ENCODE peak calls at places on chromosomes 5 and 9, in seven cellular contexts. Y is CD8-positive, alpha-beta memory T cell; B is stimulated activated CD4-positive, alpha-beta T cell treated with anti-CD3 and anti-CD28 coated beads, Interleukin-1b, Interleukin-23, amount 100 ng/mL, for 24 hours; G is T47D; N is EH; O is GM19239; D is natural killer cell treated with Interleukin-12 subunit alpha and Interleukin-12 subunit beta and Interleukin-15 and Interleukin-18, amount 100 ng/mL, for 72 hours. U is an unnamed sample.

GRCh38 chr5:122484103-122484502 is 172.1 kb downstream of the SNCAIP start:
- DNase-seq in Y (no peak), B (no peak), G (no peak), N (no peak), O (no peak), D (no peak), U (no peak)

GRCh38 chr5:8954801-8955200 is 591.1 kb downstream of the SEMA5A start:
- DNase-seq in Y (no peak), B (no peak), G (no peak), N (peak), O (no peak), D (no peak), U (no peak)

GRCh38 chr5:7382588-7382987 is 13.3 kb upstream of the ADCY2 start:
- DNase-seq in Y (no peak), B (no peak), G (no peak), N (no peak), O (no peak), D (no peak), U (no peak)

GRCh38 chr9:95736891-95737522 is 138.5 kb upstream of the ERCC6L2 start:
- DNase-seq in Y (no peak), B (no peak), G (peak), N (no peak), O (no peak), D (no peak), U (no peak)

GRCh38 chr9:101381118-101381517 is 3.7 kb downstream of the BAAT start:
- DNase-seq in Y (no peak), B (no peak), G (no peak), N (no peak), O (no peak), D (no peak), U (no peak)

GRCh38 chr5:6435356-6435755 is 13.3 kb upstream of the UBE2QL1 start:
- DNase-seq in Y (no peak), B (no peak), G (no peak), N (no peak), O (no peak), D (no peak), U (no peak)

GRCh38 chr9:469672-470040 is 255.0 kb downstream of the DOCK8 start:
- DNase-seq in Y (peak), B (peak), G (no peak), N (no peak), O (no peak), D (peak), U (no peak)

GRCh38 chr5:122192883-122193496 is 63.6 kb downstream of the ZNF474 start:
- DNase-seq in Y (no peak), B (no peak), G (peak), N (peak), O (peak), D (no peak), U (no peak)

GRCh38 chr5:54719384-54720306 is 202.1 kb downstream of the SNX18 start:
- DNase-seq in Y (no peak), B (no peak), G (no peak), N (peak), O (no peak), D (no peak), U (no peak)

GRCh38 chr5:144121577-144121976 is 48.9 kb downstream of the YIPF5 start:
- DNase-seq in Y (no peak), B (no peak), G (no peak), N (peak), O (no peak), D (no peak), U (no peak)

GRCh38 chr5:65382582-65382981 is 99.1 kb downstream of the ADAMTS6 start:
- DNase-seq in Y (no peak), B (no peak), G (no peak), N (peak), O (no peak), D (no peak), U (no peak)

GRCh38 chr5:40781843-40782409 is 16.2 kb downstream of the PRKAA1 start:
- DNase-seq in Y (no peak), B (no peak), G (no peak), N (peak), O (no peak), D (no peak), U (no peak)

GRCh38 chr9:78622131-78622530 is 325.2 kb downstream of the PSAT1 start:
- DNase-seq in Y (no peak), B (no peak), G (no peak), N (peak), O (no peak), D (no peak), U (no peak)

GRCh38 chr5:16446993-16447392 is 18.6 kb downstream of the ZNF622 start:
- DNase-seq in Y (no peak), B (no peak), G (no peak), N (no peak), O (no peak), D (no peak), U (no peak)

GRCh38 chr5:24714757-24715156 is 70.0 kb upstream of the CDH10 start:
- DNase-seq in Y (no peak), B (no peak), G (peak), N (no peak), O (no peak), D (no peak), U (no peak)

GRCh38 chr5:68110264-68110663 is 105.3 kb upstream of the PIK3R1 start:
- DNase-seq in Y (no peak), B (no peak), G (no peak), N (no peak), O (no peak), D (no peak), U (no peak)

GRCh38 chr9:135641745-135642144 is 2.4 kb upstream of the GLT6D1 start:
- DNase-seq in Y (no peak), B (no peak), G (no peak), N (peak), O (no peak), D (no peak), U (no peak)

U was measured in naive thymus-derived CD4-positive, alpha-beta T cell.